ENCODE peak calls at places on chromosomes 6 and 20, in seven cellular contexts. I, F, O, E, V, P and Y are unnamed samples.
A peak's percentile ranks its signal among the peaks of the same experiment; 100 is the strongest.

GRCh38 chr6:12298017-12298958 is 8.1 kb downstream of the EDN1 start:
- DNase-seq in I (no peak), F (no peak), O (no peak), E (no peak), V (no peak), P (no peak), Y (no peak)

GRCh38 chr6:160256445-160256844 is 2.2 kb downstream of the SLC22A2 start:
- DNase-seq in I (no peak), F (no peak), O (no peak), E (no peak), V (no peak), P (no peak), Y (no peak)

GRCh38 chr6:128118401-128118800 is 217.5 kb upstream of the THEMIS start:
- DNase-seq in I (no peak), F (no peak), O (no peak), E (no peak), V (no peak), P (no peak), Y (no peak)

GRCh38 chr6:169190144-169190584 is 63.5 kb downstream of the THBS2 start:
- DNase-seq in I (no peak), F (no peak), O (no peak), E (no peak), V (no peak), P (peak; percentile 87), Y (no peak)

GRCh38 chr6:26234421-26235239 is 130.4 kb upstream of the BTN3A2 start:
- DNase-seq in I (peak; percentile 40), F (peak; percentile 90), O (peak; percentile 91), E (peak; percentile 86), V (peak; percentile 89), P (peak; percentile 63), Y (peak; percentile 83)

GRCh38 chr20:9409981-9410380 is 104.4 kb upstream of the LAMP5 start:
- DNase-seq in I (no peak), F (no peak), O (no peak), E (no peak), V (no peak), P (no peak), Y (no peak)

GRCh38 chr20:21520702-21521595 is 7.1 kb upstream of the NKX2-2 start:
- DNase-seq in I (no peak), F (no peak), O (no peak), E (no peak), V (peak; percentile 67), P (no peak), Y (no peak)

GRCh38 chr20:47814632-47815415 is 29.5 kb upstream of the SULF2 start:
- DNase-seq in I (no peak), F (no peak), O (no peak), E (no peak), V (no peak), P (no peak), Y (no peak)

GRCh38 chr6:130152908-130153510 is 69.7 kb downstream of the SAMD3 start:
- DNase-seq in I (no peak), F (no peak), O (no peak), E (no peak), V (no peak), P (no peak), Y (no peak)

GRCh38 chr6:51738614-51739013 is 348.8 kb downstream of the PKHD1 start:
- DNase-seq in I (no peak), F (no peak), O (no peak), E (no peak), V (no peak), P (no peak), Y (no peak)

GRCh38 chr6:85620308-85620707 is 22.4 kb downstream of the SYNCRIP start:
- DNase-seq in I (no peak), F (no peak), O (no peak), E (no peak), V (no peak), P (no peak), Y (no peak)

GRCh38 chr20:51076841-51077543 is 54.1 kb upstream of the KCNG1 start:
- DNase-seq in I (no peak), F (no peak), O (no peak), E (no peak), V (no peak), P (no peak), Y (no peak)

GRCh38 chr6:2038096-2038495 is 207.3 kb downstream of the GMDS start:
- DNase-seq in I (no peak), F (no peak), O (no peak), E (no peak), V (no peak), P (no peak), Y (no peak)

GRCh38 chr6:161804804-161805203 is 530.9 kb upstream of the AGPAT4 start:
- DNase-seq in I (no peak), F (no peak), O (no peak), E (no peak), V (no peak), P (no peak), Y (no peak)

GRCh38 chr6:132115714-132116366 is 164.7 kb upstream of the CCN2 start:
- DNase-seq in I (no peak), F (no peak), O (no peak), E (no peak), V (no peak), P (no peak), Y (no peak)

GRCh38 chr6:30007132-30007764 is 53.8 kb upstream of the POLR1H start:
- DNase-seq in I (no peak), F (peak; percentile 66), O (peak; percentile 24), E (no peak), V (no peak), P (peak; percentile 46), Y (no peak)

GRCh38 chr6:37547564-37548061 is 47.9 kb upstream of the CCDC167 start:
- DNase-seq in I (no peak), F (no peak), O (no peak), E (no peak), V (no peak), P (no peak), Y (no peak)

GRCh38 chr6:35140991-35141720 is at the start of gene TCP11:
- DNase-seq in I (no peak), F (peak; percentile 50), O (no peak), E (peak; percentile 51), V (peak; percentile 10), P (peak; percentile 57), Y (no peak)